ENCODE peak calls at places on chromosomes 6 and 20, in four cellular contexts. V is HT-29; C is stimulated activated CD4-positive, alpha-beta T cell treated with anti-CD3 and anti-CD28 coated beads, Interleukin-1b, Interleukin-23, amount 100 ng/mL, for 4 hours; J is stimulated activated CD8-positive, alpha-beta memory T cell treated with anti-CD3 and anti-CD28 coated beads, Interleukin-2, amount 100 ng/mL, for 48 hours. O is an unnamed sample.

GRCh38 chr6:33375143-33375649 is 16.4 kb upstream of the KIFC1 start:
- DNase-seq in V (no peak), C (no peak), J (no peak), O (no peak)

GRCh38 chr6:20400476-20401402 is 940 bp upstream of the E2F3 start:
- DNase-seq in V (peak; percentile 55), C (peak; percentile 24), J (peak; percentile 38), O (peak; percentile 52)

GRCh38 chr20:20497242-20497985 is 129.5 kb downstream of the INSM1 start:
- DNase-seq in V (no peak), C (no peak), J (no peak), O (no peak)

GRCh38 chr6:166169549-166170421 is 2.1 kb upstream of the TBXT start:
- DNase-seq in V (no peak), C (no peak), J (no peak), O (no peak)

GRCh38 chr6:111996159-111996558 is 57.7 kb upstream of the CCN6 start:
- DNase-seq in V (no peak), C (no peak), J (no peak), O (no peak)

GRCh38 chr6:164749126-164749758 is 560.2 kb downstream of the C6orf118 start:
- DNase-seq in V (no peak), C (no peak), J (no peak), O (no peak)

GRCh38 chr6:46051962-46052361 is 36.3 kb upstream of the CLIC5 start:
- DNase-seq in V (no peak), C (no peak), J (no peak), O (no peak)

GRCh38 chr20:63072231-63072791 is 65.5 kb upstream of the BHLHE23 start:
- DNase-seq in V (no peak), C (no peak), J (no peak), O (no peak)

GRCh38 chr6:118319890-118320289 is 228.2 kb upstream of the PLN start:
- DNase-seq in V (no peak), C (no peak), J (no peak), O (no peak)

GRCh38 chr6:1364791-1365190 is 24.6 kb upstream of the FOXF2 start:
- DNase-seq in V (no peak), C (no peak), J (no peak), O (no peak)

GRCh38 chr6:110596354-110596753 is 119.9 kb upstream of the SLC22A16 start:
- DNase-seq in V (no peak), C (no peak), J (no peak), O (no peak)

GRCh38 chr6:117346142-117346930 is 79.4 kb downstream of the ROS1 start:
- DNase-seq in V (peak; percentile 33), C (no peak), J (no peak), O (peak; percentile 48)

GRCh38 chr6:139378882-139379341 is 4.5 kb upstream of the CITED2 start:
- DNase-seq in V (peak; percentile 40), C (no peak), J (peak; percentile 10), O (peak; percentile 73)

GRCh38 chr6:122995930-122996796 is at the start of gene CLVS2:
- DNase-seq in V (no peak), C (no peak), J (no peak), O (no peak)

GRCh38 chr6:159104163-159104885 is 59.5 kb upstream of the TAGAP start:
- DNase-seq in V (peak; percentile 65), C (peak; percentile 73), J (peak; percentile 71), O (peak; percentile 37)

GRCh38 chr6:88220493-88220892 is 54.3 kb upstream of the CNR1 start:
- DNase-seq in V (peak; percentile 28), C (no peak), J (no peak), O (peak; percentile 14)

GRCh38 chr6:125839471-125839870 is 48.7 kb downstream of the NCOA7 start:
- DNase-seq in V (no peak), C (no peak), J (no peak), O (no peak)

GRCh38 chr20:53493201-53493908 is 100.3 kb downstream of the ZNF217 start:
- DNase-seq in V (no peak), C (no peak), J (no peak), O (no peak)

GRCh38 chr6:100099189-100100074 is 105.4 kb upstream of the MCHR2 start:
- DNase-seq in V (peak; percentile 54), C (no peak), J (no peak), O (peak; percentile 52)

GRCh38 chr20:45469336-45470261 is at the start of gene WFDC2:
- DNase-seq in V (peak; percentile 71), C (no peak), J (no peak), O (no peak)

GRCh38 chr20:38331245-38331644 is 15.0 kb upstream of the LBP start:
- DNase-seq in V (no peak), C (no peak), J (no peak), O (no peak)

GRCh38 chr6:144340541-144341371 is 55.6 kb downstream of the UTRN start:
- DNase-seq in V (no peak), C (no peak), J (no peak), O (no peak)

GRCh38 chr20:39395478-39396291 is 433.5 kb downstream of the DHX35 start:
- DNase-seq in V (no peak), C (no peak), J (no peak), O (no peak)

GRCh38 chr6:122845916-122846632 is 57.0 kb downstream of the SMPDL3A start:
- DNase-seq in V (no peak), C (no peak), J (no peak), O (peak; percentile 19)

GRCh38 chr6:113976806-113977205 is 5.9 kb upstream of the HDAC2 start:
- DNase-seq in V (no peak), C (no peak), J (no peak), O (no peak)

O was measured in LoVo.